ENCODE peak calls at places on chromosomes 4 and X, in five cellular contexts. One of them, this sample, is unnamed. For H3K4me1, the result is how much of the 10 kb centered on the place peaks cover.

GRCh38 chr4:15930314-15930713 is 8.2 kb downstream of the FGFBP1 start:
- DNase-seq in breast epithelium: no peak
- DNase-seq in lung: no peak
- DNase-seq in tibial artery: no peak
- DNase-seq in A673: no peak
- DNase-seq in this sample: no peak

GRCh38 chr4:39591290-39591689 is 47.4 kb downstream of the SMIM14 start:
- DNase-seq in breast epithelium: no peak
- DNase-seq in lung: no peak
- DNase-seq in tibial artery: no peak
- DNase-seq in A673: no peak
- DNase-seq in this sample: no peak

GRCh38 chr4:38328963-38329729 is 334.9 kb upstream of the KLF3 start:
- DNase-seq in breast epithelium: no peak
- DNase-seq in lung: no peak
- DNase-seq in tibial artery: no peak
- DNase-seq in A673: no peak
- DNase-seq in this sample: no peak

GRCh38 chr4:105895609-105896460 is 564 bp downstream of the NPNT start:
- DNase-seq in breast epithelium: no peak
- DNase-seq in lung: peak
- DNase-seq in tibial artery: peak
- DNase-seq in A673: peak
- DNase-seq in this sample: no peak

GRCh38 chr4:80918004-80918403 is 112.5 kb upstream of the BMP3 start:
- DNase-seq in breast epithelium: no peak
- DNase-seq in lung: no peak
- DNase-seq in tibial artery: no peak
- DNase-seq in A673: no peak
- DNase-seq in this sample: no peak

GRCh38 chr4:128924951-128925350 is 115.5 kb downstream of the JADE1 start:
- DNase-seq in breast epithelium: no peak
- DNase-seq in lung: no peak
- DNase-seq in tibial artery: no peak
- DNase-seq in A673: no peak
- DNase-seq in this sample: no peak

GRCh38 chrX:78619829-78620228 is 39.3 kb downstream of the RTL3 start:
- DNase-seq in breast epithelium: no peak
- DNase-seq in lung: no peak
- DNase-seq in tibial artery: no peak
- DNase-seq in A673: no peak
- DNase-seq in this sample: no peak

GRCh38 chrX:136528645-136529315 is 3.2 kb upstream of the VGLL1 start:
- DNase-seq in breast epithelium: no peak
- DNase-seq in lung: no peak
- DNase-seq in tibial artery: no peak
- DNase-seq in A673: peak
- DNase-seq in this sample: no peak

GRCh38 chrX:15384304-15384703 is at the start of gene VEGFD:
- DNase-seq in breast epithelium: no peak
- DNase-seq in lung: no peak
- DNase-seq in tibial artery: no peak
- DNase-seq in A673: no peak
- DNase-seq in this sample: no peak

GRCh38 chr4:26388671-26389070 is 67.9 kb downstream of the RBPJ start:
- DNase-seq in breast epithelium: no peak
- DNase-seq in lung: no peak
- DNase-seq in tibial artery: no peak
- DNase-seq in A673: no peak
- DNase-seq in this sample: no peak

GRCh38 chr4:38509551-38509950 is 154.4 kb upstream of the KLF3 start:
- DNase-seq in breast epithelium: no peak
- DNase-seq in lung: no peak
- DNase-seq in tibial artery: no peak
- DNase-seq in A673: no peak
- DNase-seq in this sample: peak

GRCh38 chrX:85243761-85244410 is at the start of the genes SATL1 and ZNF711:
- DNase-seq in breast epithelium: peak
- DNase-seq in lung: no peak
- DNase-seq in tibial artery: peak
- DNase-seq in A673: peak
- DNase-seq in this sample: no peak

GRCh38 chrX:41153453-41153852 is 68.2 kb downstream of the USP9X start:
- DNase-seq in breast epithelium: no peak
- DNase-seq in lung: no peak
- DNase-seq in tibial artery: no peak
- DNase-seq in A673: no peak
- DNase-seq in this sample: no peak

GRCh38 chr4:145619639-145619996 is 433 bp downstream of the MMAA start:
- DNase-seq in breast epithelium: peak
- DNase-seq in lung: peak
- DNase-seq in tibial artery: peak
- DNase-seq in A673: no peak
- DNase-seq in this sample: peak

GRCh38 chr4:37538931-37539330 is 147.2 kb downstream of the RELL1 start:
- DNase-seq in breast epithelium: no peak
- DNase-seq in lung: no peak
- DNase-seq in tibial artery: no peak
- DNase-seq in A673: no peak
- DNase-seq in this sample: no peak

GRCh38 chr4:178273168-178273567 is 830.9 kb upstream of the AGA start:
- DNase-seq in breast epithelium: no peak
- DNase-seq in lung: no peak
- DNase-seq in tibial artery: no peak
- DNase-seq in A673: no peak
- DNase-seq in this sample: no peak

GRCh38 chrX:47187106-47187677 is 6.4 kb upstream of the UBA1 start:
- DNase-seq in breast epithelium: no peak
- DNase-seq in lung: no peak
- DNase-seq in tibial artery: no peak
- DNase-seq in A673: no peak
- DNase-seq in this sample: no peak

GRCh38 chrX:80430826-80431501 is 10.7 kb downstream of the TENT5D start:
- DNase-seq in breast epithelium: no peak
- DNase-seq in lung: no peak
- DNase-seq in tibial artery: no peak
- DNase-seq in A673: peak
- DNase-seq in this sample: no peak

GRCh38 chr4:3233391-3234071 is 15.4 kb upstream of the MSANTD1 start:
- DNase-seq in breast epithelium: no peak
- DNase-seq in lung: no peak
- DNase-seq in tibial artery: no peak
- DNase-seq in A673: no peak
- DNase-seq in this sample: no peak

GRCh38 chrX:81202413-81202794 is 502 bp downstream of the SH3BGRL start:
- DNase-seq in breast epithelium: no peak
- DNase-seq in lung: no peak
- DNase-seq in tibial artery: no peak
- DNase-seq in A673: no peak
- DNase-seq in this sample: no peak

GRCh38 chrX:133435544-133436124 is 20.3 kb upstream of the GPC4 start:
- DNase-seq in breast epithelium: no peak
- DNase-seq in lung: no peak
- DNase-seq in tibial artery: no peak
- DNase-seq in A673: no peak
- DNase-seq in this sample: no peak

GRCh38 chr4:21304061-21304541 is 603.8 kb downstream of the PACRGL start:
- DNase-seq in breast epithelium: no peak
- DNase-seq in lung: no peak
- DNase-seq in tibial artery: no peak
- DNase-seq in A673: no peak
- DNase-seq in this sample: no peak

DNA sequence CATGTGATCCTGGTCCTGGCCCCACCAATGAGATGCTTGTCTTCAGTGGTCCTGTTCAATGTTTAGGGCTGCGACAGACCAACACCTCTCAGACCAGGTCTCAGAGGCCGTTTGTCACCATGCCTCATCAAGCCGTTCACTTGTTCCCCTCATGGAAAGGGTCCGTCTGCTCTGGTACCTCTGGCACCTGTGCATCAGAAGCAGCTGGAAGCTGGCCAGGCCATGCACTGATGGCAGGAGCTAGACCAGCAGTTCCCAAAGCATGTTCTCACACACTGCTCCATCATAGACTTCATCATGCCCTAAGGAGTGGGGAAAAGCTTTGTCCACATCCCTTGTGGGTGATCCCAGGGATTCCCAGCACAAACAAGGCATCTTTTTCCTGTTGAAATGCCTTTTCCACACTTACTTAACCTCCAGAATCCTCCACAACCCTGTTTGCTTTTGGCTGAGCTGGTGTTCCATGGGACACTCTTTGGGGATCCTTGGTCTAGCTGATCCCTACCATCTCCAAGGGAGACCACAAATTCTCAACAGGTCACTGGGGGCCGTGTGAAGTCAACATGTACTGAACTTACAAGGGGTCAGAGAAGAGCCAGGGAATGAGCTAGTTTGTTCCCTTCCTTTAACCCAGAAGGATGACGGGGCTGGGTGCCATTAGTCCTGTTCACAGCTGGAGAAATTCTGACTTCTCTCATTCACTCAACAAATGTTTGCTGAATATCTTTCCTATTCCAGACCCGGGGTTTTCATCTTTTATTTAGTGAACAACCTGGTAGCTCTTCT is 21.8 kb downstream of the SH3TC1 start:
- DNase-seq in breast epithelium: no peak
- DNase-seq in lung: no peak
- DNase-seq in tibial artery: no peak
- DNase-seq in A673: no peak
- DNase-seq in this sample: no peak
- H3K4me1 ChIP-seq in breast epithelium: under half
- H3K4me1 ChIP-seq in lung: under half
- H3K4me1 ChIP-seq in tibial artery: under half
- H3K4me1 ChIP-seq in A673: under half
- H3K4me1 ChIP-seq in this sample: under half

GRCh38 chrX:118495958-118496762 is 545 bp downstream of the DOCK11 start:
- DNase-seq in breast epithelium: peak
- DNase-seq in lung: peak
- DNase-seq in tibial artery: peak
- DNase-seq in A673: peak
- DNase-seq in this sample: peak
- H3K27ac ChIP-seq in breast epithelium: peak
- H3K27ac ChIP-seq in lung: peak
- H3K27ac ChIP-seq in tibial artery: peak
- H3K27ac ChIP-seq in A673: no peak
- H3K27ac ChIP-seq in this sample: peak

GRCh38 chr4:156781852-156782251 is 189.7 kb downstream of the PDGFC start:
- DNase-seq in breast epithelium: no peak
- DNase-seq in lung: no peak
- DNase-seq in tibial artery: no peak
- DNase-seq in A673: no peak
- DNase-seq in this sample: no peak
- H3K4me1 ChIP-seq in breast epithelium: under half
- H3K4me1 ChIP-seq in lung: under half
- H3K4me1 ChIP-seq in tibial artery: under half
- H3K4me1 ChIP-seq in A673: under half
- H3K4me1 ChIP-seq in this sample: under half

GRCh38 chrX:16711219-16712115 is 1.0 kb downstream of the CTPS2 start:
- DNase-seq in breast epithelium: no peak
- DNase-seq in lung: no peak
- DNase-seq in tibial artery: no peak
- DNase-seq in A673: peak
- DNase-seq in this sample: no peak

GRCh38 chrX:16702700-16703599 is 9.5 kb downstream of the CTPS2 start:
- DNase-seq in breast epithelium: no peak
- DNase-seq in lung: no peak
- DNase-seq in tibial artery: no peak
- DNase-seq in A673: no peak
- DNase-seq in this sample: no peak

GRCh38 chrX:16712825-16713155 is 321 bp upstream of the CTPS2 start:
- DNase-seq in breast epithelium: no peak
- DNase-seq in lung: no peak
- DNase-seq in tibial artery: no peak
- DNase-seq in A673: no peak
- DNase-seq in this sample: no peak

GRCh38 chrX:16712116-16712824 is at the start of gene CTPS2:
- DNase-seq in breast epithelium: peak
- DNase-seq in lung: peak
- DNase-seq in tibial artery: peak
- DNase-seq in A673: peak
- DNase-seq in this sample: peak

GRCh38 chrX:16708016-16708415 is 4.5 kb downstream of the CTPS2 start:
- DNase-seq in breast epithelium: no peak
- DNase-seq in lung: no peak
- DNase-seq in tibial artery: no peak
- DNase-seq in A673: no peak
- DNase-seq in this sample: no peak
- H3K27ac ChIP-seq in breast epithelium: no peak
- H3K27ac ChIP-seq in lung: no peak
- H3K27ac ChIP-seq in tibial artery: no peak
- H3K27ac ChIP-seq in A673: no peak
- H3K27ac ChIP-seq in this sample: no peak

DNA sequence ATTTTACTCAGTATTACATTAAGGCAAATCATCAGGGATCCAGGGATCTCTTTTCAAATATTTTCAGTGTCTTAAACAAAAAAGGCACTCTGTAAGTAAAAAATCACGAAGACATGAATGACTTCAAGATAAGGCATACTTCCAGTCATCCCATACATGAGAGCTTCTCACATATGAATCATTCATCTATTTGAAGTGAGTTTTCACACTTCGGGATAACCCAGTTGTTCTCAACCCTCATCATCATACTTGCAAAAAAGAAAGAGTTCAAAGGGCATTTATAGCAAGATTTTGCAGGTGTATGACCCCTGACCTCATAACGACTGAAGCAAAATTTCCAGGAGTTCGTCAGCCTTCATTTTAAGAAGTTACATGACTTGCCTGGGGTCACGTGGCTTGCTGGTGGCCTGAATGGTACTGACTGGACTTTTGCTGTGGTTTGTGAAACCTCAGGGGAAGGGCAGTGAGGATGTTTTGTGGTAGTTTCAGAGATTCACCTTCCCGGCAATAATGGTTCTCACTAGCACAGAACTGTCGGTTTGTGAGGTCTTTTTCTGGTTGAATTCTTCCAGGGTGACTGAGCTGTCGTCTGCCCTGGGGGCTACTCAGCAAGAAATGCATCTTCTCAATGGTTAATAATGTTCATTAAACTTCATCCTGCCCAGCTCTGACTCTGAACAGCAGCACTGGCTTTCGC is 115.8 kb upstream of the SHISA3 start:
- DNase-seq in breast epithelium: no peak
- DNase-seq in lung: no peak
- DNase-seq in tibial artery: no peak
- DNase-seq in A673: no peak
- DNase-seq in this sample: no peak
- H3K4me1 ChIP-seq in breast epithelium: under half
- H3K4me1 ChIP-seq in lung: under half
- H3K4me1 ChIP-seq in tibial artery: under half
- H3K4me1 ChIP-seq in A673: under half
- H3K4me1 ChIP-seq in this sample: under half